ENCODE peak calls at places on chromosomes 6 and 20, in four cellular contexts. One of them, this sample, is unnamed.
A peak's percentile ranks its signal among the peaks of the same experiment; 100 is the strongest.

GRCh38 chr6:89048985-89049384 is 31.6 kb upstream of the PNRC1 start:
- DNase-seq in DMS153: no peak
- DNase-seq in G401: no peak
- DNase-seq in HS-5: peak; percentile 20
- DNase-seq in this sample: no peak

GRCh38 chr6:125872259-125872921 is 81.6 kb downstream of the NCOA7 start:
- DNase-seq in DMS153: no peak
- DNase-seq in G401: no peak
- DNase-seq in HS-5: no peak
- DNase-seq in this sample: no peak

GRCh38 chr6:104182811-104183210 is 676.9 kb downstream of the HACE1 start:
- DNase-seq in DMS153: no peak
- DNase-seq in G401: peak; percentile 19
- DNase-seq in HS-5: peak; percentile 95
- DNase-seq in this sample: peak; percentile 49

GRCh38 chr6:154399097-154399496 is 42.5 kb upstream of the IPCEF1 start:
- DNase-seq in DMS153: no peak
- DNase-seq in G401: no peak
- DNase-seq in HS-5: peak; percentile 44
- DNase-seq in this sample: no peak

GRCh38 chr6:160799801-160800200 is 97.8 kb downstream of the PLG start:
- DNase-seq in DMS153: no peak
- DNase-seq in G401: no peak
- DNase-seq in HS-5: no peak
- DNase-seq in this sample: no peak

GRCh38 chr6:72151742-72152141 is 265.4 kb downstream of the RIMS1 start:
- DNase-seq in DMS153: no peak
- DNase-seq in G401: no peak
- DNase-seq in HS-5: no peak
- DNase-seq in this sample: no peak

GRCh38 chr20:33788351-33789049 is 22.6 kb upstream of the CHMP4B start:
- DNase-seq in DMS153: no peak
- DNase-seq in G401: no peak
- DNase-seq in HS-5: no peak
- DNase-seq in this sample: no peak

GRCh38 chr6:30747300-30747687 is 2.9 kb upstream of the IER3 start:
- DNase-seq in DMS153: no peak
- DNase-seq in G401: no peak
- DNase-seq in HS-5: no peak
- DNase-seq in this sample: no peak

GRCh38 chr6:81985191-81985590 is 232.7 kb upstream of the TENT5A start:
- DNase-seq in DMS153: no peak
- DNase-seq in G401: no peak
- DNase-seq in HS-5: no peak
- DNase-seq in this sample: no peak

GRCh38 chr6:39083111-39083702 is 31.8 kb downstream of the SAYSD1 start:
- DNase-seq in DMS153: peak; percentile 28
- DNase-seq in G401: no peak
- DNase-seq in HS-5: no peak
- DNase-seq in this sample: no peak

GRCh38 chr20:50536333-50536732 is 26.1 kb downstream of the PTPN1 start:
- DNase-seq in DMS153: no peak
- DNase-seq in G401: no peak
- DNase-seq in HS-5: no peak
- DNase-seq in this sample: no peak

GRCh38 chr20:45269056-45269455 is 14.7 kb upstream of the SLPI start:
- DNase-seq in DMS153: no peak
- DNase-seq in G401: no peak
- DNase-seq in HS-5: no peak
- DNase-seq in this sample: no peak

GRCh38 chr6:129543981-129544380 is 166.0 kb downstream of the ARHGAP18 start:
- DNase-seq in DMS153: no peak
- DNase-seq in G401: no peak
- DNase-seq in HS-5: no peak
- DNase-seq in this sample: no peak

This sample was measured in non-pigmented ciliary epithelial cell.